ENCODE peak calls at places on chromosomes 7 and 10, in five cellular contexts. R is H1, X is K562, H is SK-N-SH, A is HepG2. M is an unnamed sample.
A peak's percentile ranks its signal among the peaks of the same experiment; 100 is the strongest.

GRCh38 chr7:134307320-134307719 is 9.4 kb downstream of the SLC35B4 start:
- DNase-seq in H (no peak), X (no peak), R (no peak), A (no peak), M (no peak)

GRCh38 chr7:51054231-51054630 is 262.4 kb downstream of the COBL start:
- DNase-seq in H (no peak), X (no peak), R (no peak), A (no peak), M (no peak)

GRCh38 chr7:112887-113286 is 79.5 kb upstream of the FAM20C start:
- DNase-seq in A (no peak), R (no peak), H (no peak), X (no peak), M (no peak)

GRCh38 chr10:101536800-101537199 is 51.3 kb downstream of the POLL start:
- DNase-seq in X (peak; percentile 53), R (no peak), A (peak; percentile 23), H (peak; percentile 54), M (no peak)

GRCh38 chr7:15199482-15199881 is 296.9 kb upstream of the DGKB start:
- DNase-seq in H (peak; percentile 11), A (no peak), R (no peak), X (peak; percentile 1), M (no peak)

GRCh38 chr7:24721378-24722030 is 35.8 kb downstream of the GSDME start:
- DNase-seq in H (no peak), A (no peak), X (no peak), R (peak; percentile 45), M (no peak)

GRCh38 chr10:99694171-99694570 is 34.9 kb downstream of the ENTPD7 start:
- DNase-seq in X (no peak), H (no peak), A (no peak), R (no peak), M (no peak)

GRCh38 chr7:7969306-7970112 is 913 bp downstream of the GLCCI1 start:
- DNase-seq in X (peak; percentile 61), R (peak; percentile 66), H (no peak), A (no peak), M (no peak)

GRCh38 chr10:17026686-17027485 is 102.7 kb downstream of the CUBN start:
- DNase-seq in X (no peak), H (no peak), R (no peak), A (no peak), M (peak; percentile 35)

GRCh38 chr10:21989453-21990154 is 13.9 kb downstream of the DNAJC1 start:
- DNase-seq in X (peak; percentile 79), R (peak; percentile 55), H (peak; percentile 62), A (peak; percentile 53), M (no peak)

GRCh38 chr10:68330852-68331454 is 911 bp upstream of the HNRNPH3 start:
- DNase-seq in R (no peak), X (peak; percentile 54), A (no peak), H (no peak), M (no peak)

GRCh38 chr7:42972703-42973500 is 40.7 kb downstream of the MRPL32 start:
- DNase-seq in A (peak; percentile 20), R (no peak), X (peak; percentile 32), H (peak; percentile 16), M (no peak)

GRCh38 chr10:125933693-125934092 is 37.3 kb downstream of the FANK1 start:
- DNase-seq in R (no peak), X (no peak), H (no peak), A (no peak), M (no peak)

GRCh38 chr7:15554081-15554480 is 7.7 kb downstream of the AGMO start:
- DNase-seq in X (no peak), A (no peak), H (no peak), R (no peak), M (no peak)

GRCh38 chr7:36014961-36015360 is 138.1 kb upstream of the EEPD1 start:
- DNase-seq in H (no peak), A (no peak), R (no peak), X (no peak), M (no peak)

GRCh38 chr10:32948451-32948850 is 9.6 kb downstream of the ITGB1 start:
- DNase-seq in X (peak; percentile 62), R (no peak), A (peak; percentile 87), H (no peak), M (no peak)

GRCh38 chr10:129743738-129744133 is 220.3 kb downstream of the EBF3 start:
- DNase-seq in R (no peak), H (no peak), A (no peak), X (no peak), M (no peak)

GRCh38 chr7:8212638-8213037 is 49.3 kb downstream of the ICA1 start:
- DNase-seq in R (no peak), A (no peak), X (no peak), H (no peak), M (no peak)

GRCh38 chr7:95509199-95509598 is 23.5 kb downstream of the ASB4 start:
- DNase-seq in X (peak; percentile 11), H (peak; percentile 52), R (no peak), A (peak; percentile 25), M (no peak)

GRCh38 chr7:137080516-137081203 is 212.2 kb downstream of the CHRM2 start:
- DNase-seq in A (no peak), X (no peak), H (no peak), R (no peak), M (no peak)

GRCh38 chr10:83166344-83166743 is 973.0 kb upstream of the GHITM start:
- DNase-seq in A (no peak), H (peak; percentile 27), R (peak; percentile 59), X (no peak), M (no peak)

GRCh38 chr10:76981251-76981650 is 656.4 kb downstream of the KCNMA1 start:
- DNase-seq in H (no peak), A (no peak), R (no peak), X (no peak), M (no peak)

GRCh38 chr10:97689637-97690036 is 2.6 kb upstream of the AVPI1 start:
- DNase-seq in R (no peak), X (peak; percentile 60), H (no peak), A (no peak), M (no peak)

GRCh38 chr7:97555845-97556431 is 175.9 kb upstream of the TAC1 start:
- DNase-seq in X (no peak), H (no peak), A (no peak), R (no peak), M (no peak)

GRCh38 chr10:75096749-75097148 is 14.7 kb upstream of the SAMD8 start:
- DNase-seq in A (no peak), X (no peak), H (no peak), R (no peak), M (no peak)

GRCh38 chr10:113518816-113519591 is 33.8 kb upstream of the HABP2 start:
- DNase-seq in X (no peak), R (no peak), A (no peak), H (no peak), M (no peak)

GRCh38 chr7:76206633-76207032 is 4.9 kb downstream of the SRRM3 start:
- DNase-seq in H (peak; percentile 90), X (no peak), R (no peak), A (no peak), M (no peak)

GRCh38 chr10:80409121-80409520 is 770 bp downstream of the PRXL2A start:
- DNase-seq in R (no peak), A (no peak), X (no peak), H (peak; percentile 44), M (no peak)

GRCh38 chr10:80411681-80412230 is 3.4 kb downstream of the PRXL2A start:
- DNase-seq in R (no peak), A (no peak), X (no peak), H (no peak), M (no peak)

GRCh38 chr10:80411267-80411668 is 2.9 kb downstream of the PRXL2A start:
- DNase-seq in R (no peak), X (peak; percentile 45), A (peak; percentile 72), H (peak; percentile 49), M (no peak)

GRCh38 chr10:80410578-80411145 is 2.3 kb downstream of the PRXL2A start:
- DNase-seq in X (peak; percentile 68), A (no peak), R (no peak), H (no peak), M (no peak)

DNA sequence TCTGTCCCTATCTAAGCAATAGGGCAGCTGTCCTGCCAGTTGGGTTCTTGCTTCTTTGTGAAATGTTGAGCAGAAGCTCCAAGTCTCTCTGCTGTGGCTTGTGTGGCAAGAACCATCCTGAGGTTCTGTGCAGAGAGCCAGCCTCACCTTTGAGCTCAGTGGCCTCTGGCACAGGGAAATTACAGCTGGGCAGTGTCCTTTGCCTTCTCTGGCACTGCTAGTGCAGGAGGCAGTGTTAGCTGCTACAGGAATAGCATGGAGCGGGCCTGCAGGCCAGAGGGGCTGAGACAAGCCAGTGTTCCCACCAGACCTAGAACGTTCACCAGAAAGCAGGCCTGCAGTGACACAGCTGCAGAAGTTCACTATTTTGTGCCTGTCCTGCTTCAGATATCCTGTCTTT is 1.8 kb downstream of the PRXL2A start:
- DNase-seq in X (no peak), H (peak; percentile 36), R (no peak), A (no peak), M (no peak)
- TF ChIP-seq SIN3A in X (no peak), H (no peak), R (no peak), A (no peak), M (no peak)

GRCh38 chr10:14371616-14372015 is 40.9 kb upstream of the FRMD4A start:
- DNase-seq in A (no peak), X (no peak), H (no peak), R (no peak), M (no peak)
- TF ChIP-seq YY1 in A (no peak), X (no peak), H (no peak), R (no peak), M (no peak)

GRCh38 chr10:5458949-5459747 is 40.2 kb downstream of the CALML5 start:
- DNase-seq in A (no peak), H (no peak), R (no peak), X (no peak), M (no peak)

GRCh38 chr10:5458425-5458824 is 40.9 kb downstream of the CALML5 start:
- DNase-seq in H (no peak), X (no peak), R (no peak), A (no peak), M (no peak)

GRCh38 chr10:5460468-5461200 is 38.7 kb downstream of the CALML5 start:
- DNase-seq in R (no peak), A (no peak), H (no peak), X (no peak), M (no peak)

GRCh38 chr10:5456563-5456962 is 42.8 kb downstream of the CALML5 start:
- DNase-seq in R (no peak), H (no peak), A (no peak), X (no peak), M (no peak)

GRCh38 chr10:5457741-5458140 is 41.6 kb downstream of the CALML5 start:
- DNase-seq in H (no peak), X (no peak), R (no peak), A (no peak), M (no peak)
- TF ChIP-seq USF2 in H (no peak), X (no peak), R (no peak), A (no peak), M (no peak)

DNA sequence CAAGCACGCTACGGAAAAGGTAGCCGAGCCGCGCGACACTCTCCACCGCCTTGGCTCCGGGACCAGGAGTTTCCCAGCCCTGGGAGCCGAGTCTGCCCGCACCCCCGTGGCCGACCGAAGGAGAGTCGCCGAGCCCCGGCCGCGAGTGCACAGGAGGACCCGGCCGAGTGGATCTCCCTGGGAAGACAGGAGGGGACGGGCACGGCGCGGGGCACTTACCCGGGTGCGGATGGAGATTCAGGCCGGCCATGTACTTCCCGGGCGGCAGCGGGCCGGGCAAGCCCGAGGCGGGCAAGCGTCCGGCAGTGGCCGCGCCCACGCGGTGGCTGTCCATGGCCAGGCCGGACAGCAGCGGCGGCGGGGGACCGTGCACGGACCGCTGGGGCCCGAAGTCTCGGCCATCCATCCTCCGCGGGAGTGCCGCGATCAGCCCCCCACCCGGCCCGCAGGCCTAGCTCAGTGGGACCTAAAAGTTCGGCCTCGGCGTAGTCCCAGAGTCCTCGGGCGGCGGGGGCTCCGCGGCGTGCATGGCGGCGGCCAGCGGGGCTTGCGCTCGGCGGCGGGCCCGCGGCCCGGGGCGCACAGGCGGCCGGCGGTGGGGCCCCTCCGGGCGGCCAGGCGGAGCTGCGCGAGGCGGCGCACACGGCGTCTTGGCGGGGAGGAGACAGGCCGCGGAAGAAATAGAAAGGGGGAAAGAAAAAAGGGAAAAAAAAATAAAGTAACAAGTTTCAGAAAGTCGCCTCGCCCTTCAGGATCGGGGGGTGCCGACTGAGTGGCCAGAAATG is 2.6 kb downstream of the TNRC18 start:
- DNase-seq in A (no peak), X (peak; percentile 32), H (peak; percentile 79), R (peak; percentile 71), M (no peak)
- TF ChIP-seq SIN3A in A (no peak), X (no peak), H (no peak), R (no peak), M (no peak)

M was measured in GM12878.